ENCODE peak calls at places on chromosomes 3 and 15, in six cellular contexts. Y is sigmoid colon, S is astrocyte of the spinal cord, W is fibroblast of lung, Z is fibroblast of the aortic adventitia, H is cardiac fibroblast. F is an unnamed sample.

GRCh38 chr3:168034152-168034928 is 61.4 kb downstream of the GOLIM4 start:
- DNase-seq in Y (no peak), S (peak), W (peak), Z (peak), H (peak), F (peak)

GRCh38 chr3:73513260-73513659 is 111.5 kb downstream of the PDZRN3 start:
- DNase-seq in Y (no peak), S (no peak), W (no peak), Z (no peak), H (no peak), F (no peak)

GRCh38 chr15:68158046-68158628 is 47.0 kb downstream of the CALML4 start:
- DNase-seq in Y (no peak), S (no peak), W (peak), Z (peak), H (no peak), F (peak)

GRCh38 chr3:41565948-41566347 is 366.6 kb downstream of the CTNNB1 start:
- DNase-seq in Y (no peak), S (no peak), W (no peak), Z (no peak), H (peak), F (no peak)

GRCh38 chr3:98690876-98691275 is 72.3 kb upstream of the ST3GAL6 start:
- DNase-seq in Y (no peak), S (no peak), W (peak), Z (peak), H (peak), F (peak)

GRCh38 chr15:78421241-78421994 is 16.6 kb upstream of the IREB2 start:
- DNase-seq in Y (no peak), S (no peak), W (no peak), Z (peak), H (no peak), F (no peak)

GRCh38 chr3:47016934-47017435 is 37.5 kb downstream of the NBEAL2 start:
- DNase-seq in Y (no peak), S (peak), W (peak), Z (peak), H (peak), F (peak)

GRCh38 chr15:90420488-90420850 is 32.4 kb downstream of the IQGAP1 start:
- DNase-seq in Y (no peak), S (no peak), W (no peak), Z (no peak), H (no peak), F (no peak)

GRCh38 chr3:149603126-149604074 is 54.4 kb downstream of the WWTR1 start:
- DNase-seq in Y (no peak), S (peak), W (peak), Z (peak), H (peak), F (peak)

GRCh38 chr3:194738254-194739093 is 52.8 kb downstream of the FAM43A start:
- DNase-seq in Y (peak), S (peak), W (peak), Z (peak), H (peak), F (no peak)

GRCh38 chr3:81876826-81877225 is 115.4 kb upstream of the GBE1 start:
- DNase-seq in Y (no peak), S (no peak), W (no peak), Z (no peak), H (no peak), F (no peak)

GRCh38 chr3:192825657-192826200 is 91.9 kb downstream of the MB21D2 start:
- DNase-seq in Y (no peak), S (no peak), W (peak), Z (peak), H (peak), F (peak)

GRCh38 chr3:159172473-159172872 is 370.6 kb downstream of the MFSD1 start:
- DNase-seq in Y (no peak), S (no peak), W (no peak), Z (no peak), H (no peak), F (no peak)

GRCh38 chr15:61629269-61629668 is 400.2 kb upstream of the RORA start:
- DNase-seq in Y (no peak), S (no peak), W (no peak), Z (no peak), H (no peak), F (no peak)

DNA sequence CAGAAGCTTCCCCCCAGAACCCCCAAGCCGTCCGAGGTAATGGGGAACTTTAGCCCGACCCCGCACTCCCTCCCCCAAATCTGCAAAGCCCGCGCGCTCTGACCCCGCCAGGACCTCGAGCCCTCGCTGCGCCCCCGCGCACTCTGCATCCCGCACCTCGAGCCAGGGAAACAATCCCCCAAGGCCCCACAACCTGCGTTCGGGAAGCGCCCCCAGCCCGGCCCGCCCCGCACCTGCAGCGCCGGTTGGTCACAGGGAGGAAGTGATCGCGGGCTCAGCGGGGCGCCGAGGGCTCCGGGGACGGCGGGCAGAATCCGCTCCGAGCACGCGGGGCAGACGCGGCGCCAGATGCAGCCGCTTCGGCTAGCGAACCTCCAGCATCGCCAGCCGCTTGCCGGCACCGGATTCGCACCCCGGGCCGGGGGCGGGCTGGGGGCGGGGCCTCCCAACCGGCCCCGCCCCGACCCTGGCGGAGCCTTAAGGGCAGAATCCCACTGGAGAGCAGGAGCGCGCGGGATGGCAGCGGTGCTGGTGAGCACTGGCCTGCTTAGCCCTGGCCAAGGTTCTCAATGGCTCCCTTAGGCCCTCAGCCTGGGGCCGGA is at the start of gene CAMKV:
- DNase-seq in Y (no peak), S (no peak), W (no peak), Z (no peak), H (no peak), F (no peak)
- H3K4me3 ChIP-seq in Y (no peak), S (peak), W (no peak), Z (no peak), H (peak), F (peak)

DNA sequence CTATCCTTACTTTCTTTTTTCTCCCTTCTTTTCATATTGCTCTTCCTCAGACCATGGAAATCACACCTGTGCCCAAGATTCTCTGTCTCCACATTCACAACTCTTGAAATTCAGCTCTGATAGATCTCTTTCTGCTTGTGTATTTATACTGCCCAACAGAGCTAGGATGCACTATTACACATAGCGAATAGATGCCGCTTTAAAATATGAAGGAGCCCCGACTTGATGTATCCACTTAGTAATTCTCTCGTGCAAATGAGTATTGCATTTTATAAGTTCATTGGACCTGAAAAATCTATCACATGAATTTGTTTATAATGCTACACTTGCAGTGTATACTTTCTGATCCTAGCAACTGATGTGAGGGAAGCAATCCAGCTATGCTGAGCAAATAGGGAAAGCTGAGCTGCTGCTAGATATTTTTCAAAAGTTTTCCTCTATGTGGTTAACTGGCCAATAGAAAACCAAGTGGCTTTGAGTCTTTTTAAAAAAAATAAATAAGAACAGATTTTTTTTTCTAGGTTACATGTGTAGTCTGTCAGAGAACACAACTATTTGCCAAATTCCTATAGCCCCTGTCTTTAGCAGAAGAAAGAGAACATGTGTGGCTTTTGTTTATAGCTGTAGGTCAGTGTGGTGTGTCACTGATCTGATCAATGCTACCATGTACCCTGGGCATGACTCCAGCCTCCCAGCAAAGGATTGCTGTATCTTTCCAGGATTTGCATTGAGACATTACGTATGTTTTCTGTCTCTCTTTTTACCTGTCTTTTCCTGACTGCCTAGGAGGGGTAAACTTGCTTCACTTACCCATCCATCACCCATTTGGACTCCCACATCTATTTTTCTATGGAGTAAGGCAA is 64.2 kb upstream of the LEKR1 start:
- DNase-seq in Y (no peak), S (peak), W (peak), Z (peak), H (peak), F (no peak)
- TF ChIP-seq CTCF in Y (no peak), S (no peak), W (peak), Z (no peak), H (no peak), F (no peak)

GRCh38 chr3:144879701-144880100 is 908.1 kb downstream of the DIPK2A start:
- DNase-seq in Y (no peak), S (no peak), W (no peak), Z (no peak), H (no peak), F (no peak)
- H3K4me3 ChIP-seq in Y (no peak), S (no peak), W (no peak), Z (no peak), H (no peak), F (no peak)

DNA sequence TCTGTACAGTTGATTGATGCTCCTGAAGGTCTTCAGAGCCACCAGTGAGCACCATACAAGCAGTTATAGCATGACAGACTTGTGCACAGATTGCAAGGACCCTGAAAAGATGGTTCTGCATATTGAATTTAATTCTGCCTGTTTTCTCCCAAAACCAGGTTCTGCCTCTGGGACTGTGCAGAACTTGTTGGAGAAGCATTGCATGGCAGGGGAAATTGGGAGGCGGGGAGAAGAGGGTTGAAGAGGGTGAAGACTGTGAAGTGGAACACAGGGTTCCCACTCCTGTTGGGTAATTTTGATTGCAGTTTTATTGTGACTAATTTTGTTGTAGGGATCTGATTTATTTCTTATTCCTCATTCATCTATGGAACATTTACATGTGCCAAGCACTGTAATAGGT is 10.3 kb downstream of the ZNF80 start:
- DNase-seq in Y (no peak), S (no peak), W (no peak), Z (no peak), H (no peak), F (no peak)
- TF ChIP-seq CTCF in Y (no peak), S (no peak), W (no peak), Z (no peak), H (no peak), F (no peak)

GRCh38 chr3:12541625-12542024 is 3.7 kb downstream of the MKRN2OS start:
- DNase-seq in Y (no peak), S (no peak), W (no peak), Z (no peak), H (peak), F (no peak)

GRCh38 chr3:12545473-12545791 is at the start of gene MKRN2OS:
- DNase-seq in Y (no peak), S (no peak), W (no peak), Z (no peak), H (no peak), F (no peak)

GRCh38 chr3:12549971-12550760 is 4.9 kb upstream of the MKRN2OS start:
- DNase-seq in Y (no peak), S (no peak), W (no peak), Z (no peak), H (no peak), F (no peak)

DNA sequence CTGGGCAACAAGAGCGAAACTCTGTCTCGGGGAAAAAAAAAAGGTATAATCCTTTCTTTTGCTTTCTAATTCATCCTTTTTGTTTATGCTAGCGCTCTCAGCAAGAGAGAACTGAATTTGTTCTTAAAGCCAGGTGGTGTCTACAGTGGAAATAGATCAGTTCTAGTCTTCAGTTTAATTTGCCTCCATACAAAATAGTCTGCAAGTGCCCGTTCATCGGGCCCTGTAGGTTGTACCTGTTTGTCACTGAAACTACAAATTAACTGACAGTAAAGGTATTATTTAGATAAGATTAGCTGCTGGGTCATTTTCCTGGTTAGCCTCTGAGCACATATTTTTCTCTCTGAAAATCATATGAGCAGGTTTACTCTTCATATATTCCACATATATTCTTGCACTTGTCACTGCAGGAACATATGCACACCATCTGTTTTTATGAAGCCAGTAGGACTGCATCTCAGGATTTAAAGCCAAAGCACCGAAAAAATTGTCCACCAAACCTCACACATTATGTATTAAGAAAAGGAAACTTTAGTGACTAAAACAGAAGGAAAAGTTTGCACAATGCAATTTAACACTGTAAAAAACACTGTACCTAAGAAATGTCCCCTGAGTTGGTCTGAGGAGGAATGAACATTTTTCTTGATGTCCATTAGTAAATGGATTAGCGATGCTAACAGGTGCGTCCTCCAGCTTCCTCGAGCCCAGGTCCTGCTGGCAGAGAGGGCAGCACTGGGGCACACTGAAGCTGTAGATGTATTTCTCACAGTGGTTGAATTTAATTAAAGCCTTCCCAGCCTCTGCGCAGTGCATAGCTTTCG is 437 bp downstream of the MKRN2OS start:
- DNase-seq in Y (no peak), S (no peak), W (no peak), Z (no peak), H (no peak), F (no peak)
- H3K4me3 ChIP-seq in Y (no peak), S (no peak), W (no peak), Z (no peak), H (no peak), F (no peak)

GRCh38 chr3:51982352-51982837 is 940 bp upstream of the ACY1 start:
- DNase-seq in Y (no peak), S (no peak), W (no peak), Z (no peak), H (no peak), F (no peak)

GRCh38 chr3:51985063-51985462 is 1.7 kb downstream of the ACY1 start:
- DNase-seq in Y (no peak), S (no peak), W (no peak), Z (no peak), H (no peak), F (no peak)

GRCh38 chr3:51984269-51984647 is 923 bp downstream of the ACY1 start:
- DNase-seq in Y (no peak), S (no peak), W (no peak), Z (no peak), H (no peak), F (no peak)

GRCh38 chr3:51983578-51984268 is 388 bp downstream of the ACY1 start:
- DNase-seq in Y (no peak), S (no peak), W (no peak), Z (no peak), H (no peak), F (no peak)

GRCh38 chr3:51982838-51983577 is at the start of gene ACY1:
- DNase-seq in Y (peak), S (peak), W (peak), Z (peak), H (peak), F (peak)
- TF ChIP-seq CTCF in Y (no peak), S (no peak), W (no peak), Z (no peak), H (no peak), F (no peak)

GRCh38 chr3:86986666-86987420 is 4.1 kb downstream of the VGLL3 start:
- DNase-seq in Y (no peak), S (peak), W (peak), Z (peak), H (peak), F (peak)
- H3K4me3 ChIP-seq in Y (peak), S (peak), W (peak), Z (peak), H (no peak), F (peak)

GRCh38 chr15:39580117-39580629 is 706 bp upstream of the THBS1 start:
- DNase-seq in Y (peak), S (peak), W (peak), Z (peak), H (peak), F (peak)

GRCh38 chr15:39582977-39583585 is 2.2 kb downstream of the THBS1 start:
- DNase-seq in Y (no peak), S (peak), W (peak), Z (peak), H (no peak), F (no peak)

GRCh38 chr15:39580630-39581500 is at the start of gene THBS1:
- DNase-seq in Y (peak), S (peak), W (peak), Z (peak), H (peak), F (peak)

GRCh38 chr15:39582286-39582976 is 1.6 kb downstream of the THBS1 start:
- DNase-seq in Y (peak), S (peak), W (peak), Z (peak), H (peak), F (peak)

GRCh38 chr15:39581501-39582285 is 814 bp downstream of the THBS1 start:
- DNase-seq in Y (peak), S (peak), W (peak), Z (peak), H (peak), F (peak)
- TF ChIP-seq CTCF in Y (peak), S (peak), W (peak), Z (peak), H (peak), F (peak)

GRCh38 chr15:32029409-32029861 is 880 bp upstream of the CHRNA7 start:
- DNase-seq in Y (no peak), S (peak), W (no peak), Z (no peak), H (no peak), F (no peak)
- H3K4me3 ChIP-seq in Y (peak), S (no peak), W (peak), Z (no peak), H (no peak), F (no peak)

DNA sequence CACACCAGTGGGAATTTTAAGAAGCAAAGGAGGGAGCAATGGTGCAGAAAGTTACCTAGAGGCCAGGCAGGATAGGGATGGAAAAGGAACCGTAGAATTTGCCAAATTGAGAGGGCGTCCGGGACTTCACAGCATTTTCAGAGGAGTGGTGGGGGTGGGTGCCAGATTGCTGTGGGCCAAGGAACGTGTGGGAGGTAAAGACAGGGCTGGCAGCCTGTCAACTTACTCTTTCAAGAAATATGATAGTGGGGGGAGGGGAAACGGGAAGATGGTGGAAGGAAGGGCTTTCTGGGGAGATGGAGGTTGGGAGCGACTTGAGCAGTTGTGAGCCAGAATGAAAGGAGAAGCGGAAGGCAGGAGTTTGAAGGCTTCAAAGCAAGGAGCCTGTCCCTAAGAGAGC is 1.4 kb upstream of the SLC6A11 start:
- DNase-seq in Y (no peak), S (no peak), W (no peak), Z (no peak), H (no peak), F (no peak)
- TF ChIP-seq CTCF in Y (no peak), S (no peak), W (no peak), Z (no peak), H (no peak), F (no peak)

F was measured in choroid plexus epithelial cell.